ENCODE peak calls at places on chromosomes 7 and 10, in four cellular contexts. One of them, this sample, is unnamed.
A peak's percentile ranks its signal among the peaks of the same experiment; 100 is the strongest.

GRCh38 chr10:102781089-102781920 is 37.6 kb downstream of the WBP1L start:
- DNase-seq in EL: no peak
- DNase-seq in SJSA1: no peak
- DNase-seq in stimulated activated CD8-positive, alpha-beta memory T cell treated with anti-CD3 and anti-CD28 coated beads, Interleukin-4, amount 100 ng/mL, for 4 hours: no peak
- DNase-seq in this sample: no peak

GRCh38 chr7:136956232-136956631 is 87.8 kb downstream of the CHRM2 start:
- DNase-seq in SJSA1: no peak
- DNase-seq in stimulated activated CD8-positive, alpha-beta memory T cell treated with anti-CD3 and anti-CD28 coated beads, Interleukin-4, amount 100 ng/mL, for 4 hours: no peak
- DNase-seq in EL: peak; percentile 86
- DNase-seq in this sample: no peak

GRCh38 chr7:152858761-152859160 is 99.2 kb downstream of the ACTR3B start:
- DNase-seq in stimulated activated CD8-positive, alpha-beta memory T cell treated with anti-CD3 and anti-CD28 coated beads, Interleukin-4, amount 100 ng/mL, for 4 hours: no peak
- DNase-seq in EL: no peak
- DNase-seq in SJSA1: no peak
- DNase-seq in this sample: no peak

GRCh38 chr7:73611017-73611555 is 13.2 kb downstream of the MLXIPL start:
- DNase-seq in stimulated activated CD8-positive, alpha-beta memory T cell treated with anti-CD3 and anti-CD28 coated beads, Interleukin-4, amount 100 ng/mL, for 4 hours: no peak
- DNase-seq in SJSA1: no peak
- DNase-seq in EL: no peak
- DNase-seq in this sample: no peak

GRCh38 chr10:97278491-97278989 is 13.9 kb downstream of the ARHGAP19 start:
- DNase-seq in SJSA1: no peak
- DNase-seq in EL: peak; percentile 65
- DNase-seq in stimulated activated CD8-positive, alpha-beta memory T cell treated with anti-CD3 and anti-CD28 coated beads, Interleukin-4, amount 100 ng/mL, for 4 hours: no peak
- DNase-seq in this sample: peak; percentile 51

GRCh38 chr7:116426428-116427156 is 72.9 kb upstream of the CAV2 start:
- DNase-seq in stimulated activated CD8-positive, alpha-beta memory T cell treated with anti-CD3 and anti-CD28 coated beads, Interleukin-4, amount 100 ng/mL, for 4 hours: no peak
- DNase-seq in SJSA1: peak; percentile 62
- DNase-seq in EL: peak; percentile 91
- DNase-seq in this sample: no peak

GRCh38 chr7:151485006-151485732 is 34.5 kb downstream of the RHEB start:
- DNase-seq in SJSA1: no peak
- DNase-seq in stimulated activated CD8-positive, alpha-beta memory T cell treated with anti-CD3 and anti-CD28 coated beads, Interleukin-4, amount 100 ng/mL, for 4 hours: no peak
- DNase-seq in EL: peak; percentile 69
- DNase-seq in this sample: no peak

GRCh38 chr10:99834410-99834809 is 52.0 kb downstream of the ABCC2 start:
- DNase-seq in stimulated activated CD8-positive, alpha-beta memory T cell treated with anti-CD3 and anti-CD28 coated beads, Interleukin-4, amount 100 ng/mL, for 4 hours: no peak
- DNase-seq in SJSA1: peak; percentile 58
- DNase-seq in EL: peak; percentile 85
- DNase-seq in this sample: no peak

GRCh38 chr7:7909376-7909775 is 59.2 kb upstream of the GLCCI1 start:
- DNase-seq in EL: no peak
- DNase-seq in SJSA1: no peak
- DNase-seq in stimulated activated CD8-positive, alpha-beta memory T cell treated with anti-CD3 and anti-CD28 coated beads, Interleukin-4, amount 100 ng/mL, for 4 hours: no peak
- DNase-seq in this sample: no peak

GRCh38 chr7:134750083-134751062 is 29.1 kb upstream of the CALD1 start:
- DNase-seq in EL: peak; percentile 59
- DNase-seq in stimulated activated CD8-positive, alpha-beta memory T cell treated with anti-CD3 and anti-CD28 coated beads, Interleukin-4, amount 100 ng/mL, for 4 hours: peak; percentile 12
- DNase-seq in SJSA1: peak; percentile 61
- DNase-seq in this sample: peak; percentile 26

GRCh38 chr7:49099587-49100326 is 175.4 kb downstream of the CDC14C start:
- DNase-seq in SJSA1: no peak
- DNase-seq in EL: no peak
- DNase-seq in stimulated activated CD8-positive, alpha-beta memory T cell treated with anti-CD3 and anti-CD28 coated beads, Interleukin-4, amount 100 ng/mL, for 4 hours: no peak
- DNase-seq in this sample: no peak

GRCh38 chr7:81162771-81163525 is 244.1 kb upstream of the SEMA3C start:
- DNase-seq in stimulated activated CD8-positive, alpha-beta memory T cell treated with anti-CD3 and anti-CD28 coated beads, Interleukin-4, amount 100 ng/mL, for 4 hours: no peak
- DNase-seq in EL: no peak
- DNase-seq in SJSA1: no peak
- DNase-seq in this sample: no peak

GRCh38 chr10:123270806-123271205 is 116.6 kb downstream of the BUB3 start:
- DNase-seq in EL: no peak
- DNase-seq in stimulated activated CD8-positive, alpha-beta memory T cell treated with anti-CD3 and anti-CD28 coated beads, Interleukin-4, amount 100 ng/mL, for 4 hours: no peak
- DNase-seq in SJSA1: no peak
- DNase-seq in this sample: no peak

GRCh38 chr10:47318706-47319105 is 3.5 kb upstream of the GDF2 start:
- DNase-seq in stimulated activated CD8-positive, alpha-beta memory T cell treated with anti-CD3 and anti-CD28 coated beads, Interleukin-4, amount 100 ng/mL, for 4 hours: no peak
- DNase-seq in EL: peak; percentile 4
- DNase-seq in SJSA1: no peak
- DNase-seq in this sample: no peak

GRCh38 chr10:96606216-96606615 is 19.4 kb upstream of the TM9SF3 start:
- DNase-seq in stimulated activated CD8-positive, alpha-beta memory T cell treated with anti-CD3 and anti-CD28 coated beads, Interleukin-4, amount 100 ng/mL, for 4 hours: no peak
- DNase-seq in SJSA1: peak; percentile 74
- DNase-seq in EL: peak; percentile 93
- DNase-seq in this sample: no peak

GRCh38 chr7:34748244-34749039 is 90.4 kb downstream of the NPSR1 start:
- DNase-seq in SJSA1: peak; percentile 90
- DNase-seq in stimulated activated CD8-positive, alpha-beta memory T cell treated with anti-CD3 and anti-CD28 coated beads, Interleukin-4, amount 100 ng/mL, for 4 hours: no peak
- DNase-seq in EL: peak; percentile 92
- DNase-seq in this sample: no peak

GRCh38 chr7:135162382-135163001 is 8.0 kb downstream of the CYREN start:
- DNase-seq in stimulated activated CD8-positive, alpha-beta memory T cell treated with anti-CD3 and anti-CD28 coated beads, Interleukin-4, amount 100 ng/mL, for 4 hours: no peak
- DNase-seq in SJSA1: no peak
- DNase-seq in EL: no peak
- DNase-seq in this sample: no peak

This sample was measured in GDM1.